ENCODE peak calls at places on chromosomes 13 and 19, in eight cellular contexts. V, X, I, D, L, Z, J and O are unnamed samples.

GRCh38 chr19:13010038-13010991 is 15.0 kb downstream of the NFIX start:
- DNase-seq in X (no peak), V (no peak), L (no peak), Z (no peak), D (peak), J (no peak), I (no peak), O (no peak)

GRCh38 chr19:4517451-4518057 is 732 bp downstream of the PLIN4 start:
- DNase-seq in L (no peak), D (peak), I (no peak), V (no peak), J (no peak), X (no peak), Z (no peak), O (no peak)

GRCh38 chr19:49558591-49558990 is 21.8 kb downstream of the NOSIP start:
- DNase-seq in X (no peak), I (no peak), J (no peak), L (no peak), V (no peak), Z (peak), D (no peak), O (no peak)

GRCh38 chr13:75194717-75195116 is 287.3 kb downstream of the TBC1D4 start:
- DNase-seq in J (no peak), I (no peak), Z (no peak), D (peak), X (no peak), L (no peak), V (no peak), O (no peak)

GRCh38 chr19:50679177-50680125 is 30.2 kb downstream of the C19orf81 start:
- DNase-seq in V (peak), Z (peak), L (peak), I (peak), D (peak), X (no peak), J (peak), O (peak)

GRCh38 chr19:17616686-17616960 is 61.2 kb downstream of the COLGALT1 start:
- DNase-seq in L (no peak), I (no peak), Z (no peak), V (no peak), J (no peak), D (no peak), X (no peak), O (no peak)

GRCh38 chr13:97414392-97414791 is 19.6 kb upstream of the RAP2A start:
- DNase-seq in X (no peak), J (no peak), Z (no peak), V (no peak), I (no peak), L (no peak), D (no peak), O (no peak)

GRCh38 chr19:51364200-51365106 is 1.7 kb downstream of the ETFB start:
- DNase-seq in X (no peak), J (no peak), I (no peak), L (no peak), Z (no peak), V (no peak), D (no peak), O (peak)

GRCh38 chr19:40512473-40513344 is 45.9 kb downstream of the SPTBN4 start:
- DNase-seq in V (no peak), D (no peak), X (no peak), I (no peak), J (no peak), L (no peak), Z (no peak), O (peak)

GRCh38 chr13:23617551-23618014 is 47.4 kb downstream of the TNFRSF19 start:
- DNase-seq in V (no peak), Z (no peak), J (no peak), X (no peak), L (no peak), D (no peak), I (no peak), O (no peak)

GRCh38 chr13:101514695-101515275 is 62.3 kb downstream of the ITGBL1 start:
- DNase-seq in D (peak), V (no peak), I (peak), L (no peak), Z (peak), J (no peak), X (no peak), O (peak)

GRCh38 chr19:41296323-41296935 is 13.5 kb upstream of the CCDC97 start:
- DNase-seq in D (no peak), X (no peak), I (no peak), J (no peak), Z (no peak), V (no peak), L (no peak), O (no peak)

GRCh38 chr13:48476674-48477073 is 56.2 kb downstream of the RCBTB2 start:
- DNase-seq in J (no peak), Z (no peak), L (no peak), X (no peak), I (no peak), V (no peak), D (no peak), O (no peak)